ENCODE peak calls at places on chromosomes 12 and 14, in five cellular contexts. L is Peyer's patch, T is lung, N is pancreas, Z is right atrium auricular region. J is an unnamed sample.
A peak's percentile ranks its signal among the peaks of the same experiment; 100 is the strongest.

GRCh38 chr12:2986876-2987275 is 27.7 kb downstream of the TEAD4 start:
- DNase-seq in L (no peak), T (no peak), N (no peak), Z (no peak), J (no peak)

GRCh38 chr12:123546281-123546680 is 12.8 kb upstream of the RILPL1 start:
- DNase-seq in L (no peak), T (no peak), N (no peak), Z (no peak), J (no peak)

GRCh38 chr12:128930591-128930990 is 77.3 kb downstream of the GLT1D1 start:
- DNase-seq in L (no peak), T (no peak), N (no peak), Z (no peak), J (no peak)

GRCh38 chr12:51421266-51421884 is 3.3 kb upstream of the SLC4A8 start:
- DNase-seq in L (no peak), T (peak; percentile 58), N (peak; percentile 73), Z (no peak), J (no peak)

GRCh38 chr14:89388853-89389252 is 28.2 kb downstream of the FOXN3 start:
- DNase-seq in L (no peak), T (no peak), N (no peak), Z (no peak), J (no peak)

GRCh38 chr14:100386121-100386520 is 63.0 kb downstream of the SLC25A47 start:
- DNase-seq in L (no peak), T (no peak), N (no peak), Z (no peak), J (no peak)

GRCh38 chr12:25992026-25992782 is 33.7 kb downstream of the RASSF8 start:
- DNase-seq in L (no peak), T (peak; percentile 87), N (no peak), Z (no peak), J (no peak)

GRCh38 chr12:106078358-106079025 is 60.3 kb downstream of the NUAK1 start:
- DNase-seq in L (no peak), T (no peak), N (peak; percentile 21), Z (no peak), J (no peak)

GRCh38 chr12:108475396-108475795 is 39.7 kb upstream of the FICD start:
- DNase-seq in L (no peak), T (no peak), N (no peak), Z (no peak), J (no peak)

GRCh38 chr12:12803186-12803585 is 10.0 kb upstream of the DDX47 start:
- DNase-seq in L (peak; percentile 82), T (peak; percentile 82), N (peak; percentile 77), Z (peak; percentile 69), J (peak; percentile 67)

GRCh38 chr12:59134750-59135149 is 214.4 kb upstream of the LRIG3 start:
- DNase-seq in L (no peak), T (no peak), N (no peak), Z (no peak), J (no peak)

GRCh38 chr14:33808187-33808586 is 142.7 kb downstream of the EGLN3 start:
- DNase-seq in L (no peak), T (no peak), N (no peak), Z (no peak), J (no peak)
- TF ChIP-seq CTCF in L (no peak), T (no peak), N (no peak), Z (no peak), J (no peak)

DNA sequence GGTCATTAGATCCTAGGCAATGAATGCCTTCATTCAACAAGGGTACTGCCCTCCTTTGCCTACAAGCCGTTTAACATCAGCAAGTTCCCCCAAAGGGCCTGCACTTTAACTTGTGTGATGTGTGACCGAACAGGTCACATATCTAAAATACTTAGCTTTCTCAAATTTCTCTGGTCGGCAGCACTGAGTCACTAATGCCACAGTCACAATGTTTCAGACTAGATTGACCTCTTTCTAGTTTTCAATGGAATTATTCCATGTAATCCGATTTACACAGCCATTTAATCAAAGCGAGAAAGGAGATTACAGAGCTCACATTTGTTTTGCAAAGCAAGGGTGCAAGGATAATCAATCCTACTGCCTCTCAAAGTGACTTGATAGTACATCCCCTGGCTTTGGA is 2.0 kb downstream of the KITLG start:
- DNase-seq in L (no peak), T (no peak), N (no peak), Z (no peak), J (no peak)
- H3K4me3 ChIP-seq in L (peak overlapping the region; percentile 42), T (peak overlapping the region; percentile 88), N (no peak overlapping the region), Z (peak overlapping the region; percentile 53), J (no peak overlapping the region)

GRCh38 chr12:133107121-133107520 is 23.0 kb downstream of the ZNF891 start:
- DNase-seq in L (no peak), T (no peak), N (no peak), Z (no peak), J (no peak)
- H3K36me3 ChIP-seq in L (no peaks in the 10 kb centered on the region), T (peaks cover 14% of the 10 kb centered on the region), N (peaks cover 9% of the 10 kb centered on the region), Z (peaks cover 60% of the 10 kb centered on the region), J (peaks cover 5% of the 10 kb centered on the region)

GRCh38 chr12:20731274-20731673 is 36.1 kb downstream of the SLCO1C1 start:
- DNase-seq in L (no peak), T (no peak), N (no peak), Z (no peak), J (no peak)
- TF ChIP-seq CTCF in L (no peak), T (no peak), N (no peak), Z (no peak), J (no peak)

GRCh38 chr14:101711041-101711861 is 50.3 kb upstream of the PPP2R5C start:
- DNase-seq in L (no peak), T (peak; percentile 16), N (no peak), Z (peak; percentile 43), J (no peak)

GRCh38 chr14:101716077-101716950 is 45.2 kb upstream of the PPP2R5C start:
- DNase-seq in L (no peak), T (peak; percentile 26), N (no peak), Z (peak; percentile 36), J (no peak)

GRCh38 chr14:101714394-101714793 is 47.1 kb upstream of the PPP2R5C start:
- DNase-seq in L (no peak), T (no peak), N (no peak), Z (no peak), J (no peak)

GRCh38 chr14:101715209-101716076 is 46.1 kb upstream of the PPP2R5C start:
- DNase-seq in L (no peak), T (peak; percentile 26), N (no peak), Z (peak; percentile 42), J (no peak)

GRCh38 chr14:101713641-101714349 is 47.7 kb upstream of the PPP2R5C start:
- DNase-seq in L (no peak), T (peak; percentile 20), N (no peak), Z (no peak), J (no peak)
- H3K4me3 ChIP-seq in L (no peak overlapping the region), T (no peak overlapping the region), N (no peak overlapping the region), Z (no peak overlapping the region), J (no peak overlapping the region)

J was measured in GM06990.